ENCODE peak calls at places on chromosomes 2 and 18, in ten cellular contexts. A, Z, N, T, K, R, W, L, S and D are unnamed samples.

GRCh38 chr2:98394595-98395153 is 48.4 kb downstream of the CNGA3 start:
- DNase-seq in L (peak; percentile 21), T (no peak), R (no peak), K (no peak), Z (no peak), W (no peak), N (peak; percentile 15), S (peak; percentile 25), A (no peak), D (no peak)

GRCh38 chr18:77255426-77256105 is 5.9 kb downstream of the GALR1 start:
- DNase-seq in N (no peak), L (no peak), S (no peak), A (no peak), W (no peak), Z (no peak), T (no peak), K (no peak), R (no peak), D (no peak)

GRCh38 chr2:29583104-29583503 is 338.3 kb downstream of the ALK start:
- DNase-seq in W (no peak), K (no peak), A (no peak), T (no peak), N (no peak), L (peak; percentile 9), R (no peak), S (no peak), Z (no peak), D (no peak)

GRCh38 chr2:28322051-28322450 is 70.6 kb upstream of the FOSL2 start:
- DNase-seq in L (no peak), S (no peak), T (no peak), N (no peak), A (no peak), Z (no peak), K (no peak), W (no peak), R (no peak), D (no peak)

GRCh38 chr2:72006188-72006736 is 141.4 kb downstream of the CYP26B1 start:
- DNase-seq in K (peak; percentile 21), A (no peak), S (no peak), R (no peak), T (no peak), W (no peak), N (no peak), L (no peak), Z (no peak), D (no peak)

GRCh38 chr18:25350561-25351201 is 1.3 kb downstream of the ZNF521 start:
- DNase-seq in W (peak; percentile 59), Z (no peak), R (no peak), L (peak; percentile 84), A (no peak), K (peak; percentile 44), N (peak; percentile 49), S (peak; percentile 10), T (no peak), D (peak; percentile 69)

GRCh38 chr2:17788773-17789172 is 27.5 kb upstream of the MSGN1 start:
- DNase-seq in Z (no peak), S (no peak), K (no peak), A (no peak), L (no peak), R (no peak), T (no peak), W (no peak), N (no peak), D (no peak)

GRCh38 chr2:191351921-191352320 is 106.7 kb downstream of the MYO1B start:
- DNase-seq in T (no peak), Z (no peak), K (no peak), S (no peak), W (no peak), A (no peak), L (peak; percentile 57), N (no peak), R (no peak), D (no peak)

GRCh38 chr2:129764376-129765325 is 214.8 kb upstream of the RAB6C start:
- DNase-seq in A (no peak), L (no peak), W (no peak), R (no peak), N (no peak), K (no peak), T (no peak), Z (no peak), S (no peak), D (no peak)

GRCh38 chr2:170747921-170748320 is 22.3 kb upstream of the ERICH2 start:
- DNase-seq in T (no peak), W (no peak), Z (no peak), L (peak; percentile 52), K (no peak), R (no peak), S (peak; percentile 42), N (peak; percentile 82), A (no peak), D (no peak)

GRCh38 chr2:220882507-220882906 is 689.6 kb downstream of the EPHA4 start:
- DNase-seq in W (no peak), A (no peak), K (no peak), Z (no peak), S (no peak), T (no peak), R (no peak), N (no peak), L (no peak), D (no peak)

GRCh38 chr18:72336786-72337185 is 207.4 kb downstream of the CBLN2 start:
- DNase-seq in S (no peak), N (no peak), R (no peak), Z (no peak), W (no peak), K (no peak), T (no peak), A (no peak), L (no peak), D (no peak)

GRCh38 chr2:1518891-1519530 is 105.7 kb downstream of the TPO start:
- DNase-seq in Z (no peak), A (no peak), L (no peak), S (peak; percentile 15), K (no peak), R (no peak), N (no peak), W (no peak), T (no peak), D (no peak)

GRCh38 chr18:31043709-31044108 is 1.2 kb upstream of the DSC3 start:
- DNase-seq in S (no peak), A (no peak), W (no peak), L (no peak), T (no peak), Z (no peak), K (no peak), R (no peak), N (no peak), D (no peak)

GRCh38 chr2:51969349-51969748 is 937.4 kb upstream of the NRXN1 start:
- DNase-seq in A (no peak), Z (no peak), N (no peak), R (no peak), T (no peak), W (no peak), S (no peak), K (no peak), L (no peak), D (no peak)

GRCh38 chr2:121530210-121530562 is 494 bp upstream of the RNU4ATAC start:
- DNase-seq in Z (peak; percentile 90), A (no peak), N (peak; percentile 81), R (no peak), S (peak; percentile 59), L (peak; percentile 84), K (peak; percentile 75), T (no peak), W (no peak), D (peak; percentile 79)

GRCh38 chr2:234853739-234854138 is 98.1 kb upstream of the SH3BP4 start:
- DNase-seq in R (no peak), N (no peak), S (no peak), Z (no peak), L (peak; percentile 23), W (no peak), A (no peak), T (no peak), K (no peak), D (no peak)